ENCODE peak calls at places on chromosomes 4 and X, in four cellular contexts. H is putamen; U is activated effector memory CD4-positive, alpha-beta T cell treated with Interleukin-2 at 50 U/mL for 16 hours; B is fibroblast of mammary gland. Q is an unnamed sample.

GRCh38 chrX:13128104-13128503 is 83.7 kb upstream of the FAM9C start:
- DNase-seq in U (no peak), H (no peak), B (peak), Q (no peak)

GRCh38 chrX:135931644-135932487 is 38.4 kb downstream of the SAGE1 start:
- DNase-seq in U (peak), B (peak), H (peak), Q (peak)

GRCh38 chr4:137470806-137471205 is 61.5 kb downstream of the PCDH18 start:
- DNase-seq in H (no peak), U (no peak), B (peak), Q (no peak)

GRCh38 chrX:107742754-107743191 is 32.8 kb downstream of the TSC22D3 start:
- DNase-seq in B (no peak), H (no peak), U (no peak), Q (no peak)

GRCh38 chr4:119898211-119898610 is 168.4 kb downstream of the MAD2L1 start:
- DNase-seq in H (no peak), B (no peak), U (no peak), Q (no peak)

GRCh38 chrX:41922125-41922521 is 1.2 kb downstream of the CASK start:
- DNase-seq in B (peak), U (peak), H (peak), Q (peak)

GRCh38 chrX:53654378-53654777 is 32.1 kb downstream of the HUWE1 start:
- DNase-seq in B (no peak), H (no peak), U (no peak), Q (no peak)

GRCh38 chr4:173522874-173523395 is 7.1 kb downstream of the HAND2 start:
- DNase-seq in H (no peak), B (peak), U (no peak), Q (peak)

GRCh38 chrX:14529288-14529989 is at the start of gene GLRA2:
- DNase-seq in B (peak), H (no peak), U (no peak), Q (no peak)

GRCh38 chr4:110418641-110419040 is 57.3 kb upstream of the ENPEP start:
- DNase-seq in B (no peak), U (no peak), H (no peak), Q (no peak)

GRCh38 chr4:174554329-174554728 is 32.0 kb upstream of the HPGD start:
- DNase-seq in B (peak), U (no peak), H (no peak), Q (no peak)

GRCh38 chr4:168269879-168270278 is 48.7 kb downstream of the DDX60 start:
- DNase-seq in B (no peak), H (no peak), U (no peak), Q (no peak)

GRCh38 chr4:76758290-76758882 is 139.6 kb downstream of the SOWAHB start:
- DNase-seq in U (no peak), H (peak), B (peak), Q (peak)

GRCh38 chrX:73668779-73669178 is 105.8 kb downstream of the CHIC1 start:
- DNase-seq in U (no peak), B (no peak), H (no peak), Q (no peak)

GRCh38 chr4:169438057-169438480 is 167.3 kb upstream of the SH3RF1 start:
- DNase-seq in U (no peak), H (no peak), B (no peak), Q (no peak)

GRCh38 chrX:44157858-44158257 is 184.7 kb upstream of the NDP start:
- DNase-seq in U (no peak), H (no peak), B (peak), Q (no peak)

GRCh38 chr4:26785766-26786165 is 74.9 kb upstream of the STIM2 start:
- DNase-seq in H (peak), U (no peak), B (no peak), Q (no peak)

GRCh38 chr4:140764785-140765392 is 8.7 kb upstream of the TBC1D9 start:
- DNase-seq in H (no peak), U (no peak), B (no peak), Q (no peak)

GRCh38 chr4:183503497-183504063 is 1.3 kb upstream of the ING2 start:
- DNase-seq in B (no peak), U (no peak), H (no peak), Q (no peak)

GRCh38 chrX:84186603-84187358 is 1.2 kb downstream of the RPS6KA6 start:
- DNase-seq in B (peak), U (no peak), H (no peak), Q (no peak)

GRCh38 chrX:9434151-9434550 is 30.7 kb upstream of the TBL1X start:
- DNase-seq in U (no peak), H (no peak), B (no peak), Q (no peak)

GRCh38 chrX:34810364-34810763 is 132.2 kb upstream of the FAM47B start:
- DNase-seq in B (peak), H (peak), U (no peak), Q (no peak)

GRCh38 chr4:183738081-183738673 is 79.1 kb downstream of the TRAPPC11 start:
- DNase-seq in H (peak), B (peak), U (no peak), Q (no peak)

GRCh38 chr4:1194028-1194900 is 21.9 kb upstream of the SPON2 start:
- DNase-seq in B (peak), H (peak), U (no peak), Q (peak)

GRCh38 chr4:125085-125820 is 952 bp downstream of the ZNF718 start:
- DNase-seq in U (no peak), H (peak), B (peak), Q (peak)

GRCh38 chr4:76301775-76302162 is 4.8 kb upstream of the STBD1 start:
- DNase-seq in H (no peak), U (no peak), B (no peak), Q (no peak)

GRCh38 chrX:13396887-13397286 is 77.0 kb upstream of the ATXN3L start:
- DNase-seq in B (peak), U (no peak), H (no peak), Q (no peak)

GRCh38 chrX:48025561-48025960 is 18.8 kb downstream of the SPACA5 start:
- DNase-seq in U (no peak), B (peak), H (peak), Q (peak)

GRCh38 chr4:171846232-171846631 is 33.0 kb downstream of the GALNTL6 start:
- DNase-seq in B (peak), H (no peak), U (no peak), Q (no peak)

GRCh38 chrX:29661290-29661689 is 554.1 kb upstream of the MAGEB2 start:
- DNase-seq in H (no peak), B (peak), U (no peak), Q (no peak)

GRCh38 chrX:153981231-153981630 is 8.7 kb downstream of the TMEM187 start:
- DNase-seq in H (no peak), U (no peak), B (no peak), Q (no peak)

GRCh38 chrX:16445166-16445752 is 204.7 kb upstream of the S100G start:
- DNase-seq in B (peak), H (no peak), U (peak), Q (no peak)

Q was measured in head of caudate nucleus.